ENCODE peak calls at places on chromosomes 11 and 22, in five cellular contexts. V, N, L, P and R are unnamed samples.

GRCh38 chr11:69427906-69428880 is 53.3 kb upstream of the LINC01488 start:
- ATAC-seq in V (no peak), N (no peak), L (no peak), P (no peak), R (no peak)

GRCh38 chr22:49646876-49647275 is 180.8 kb downstream of the BRD1 start:
- ATAC-seq in V (no peak), N (no peak), L (no peak), P (no peak), R (no peak)

GRCh38 chr11:1298695-1299492 is 10.5 kb downstream of the TOLLIP start:
- ATAC-seq in V (no peak), N (peak), L (no peak), P (peak), R (no peak)

GRCh38 chr11:1879342-1879940 is 12.3 kb downstream of the PRR33 start:
- ATAC-seq in V (no peak), N (peak), L (no peak), P (no peak), R (no peak)

GRCh38 chr11:80584661-80585060 is 1143.8 kb upstream of the TENM4 start:
- ATAC-seq in V (no peak), N (no peak), L (no peak), P (no peak), R (no peak)

GRCh38 chr22:17436981-17437410 is 67.7 kb downstream of the CECR2 start:
- ATAC-seq in V (no peak), N (no peak), L (no peak), P (no peak), R (no peak)

GRCh38 chr11:898540-899190 is 11.9 kb downstream of the CHID1 start:
- ATAC-seq in V (peak), N (no peak), L (no peak), P (peak), R (peak)

GRCh38 chr11:68370211-68371111 is 58.1 kb downstream of the LRP5 start:
- ATAC-seq in V (no peak), N (peak), L (no peak), P (peak), R (no peak)

GRCh38 chr22:21968452-21969129 is 14.0 kb downstream of the TOP3B start:
- ATAC-seq in V (no peak), N (no peak), L (no peak), P (no peak), R (no peak)

GRCh38 chr22:49867303-49868250 is 13.9 kb downstream of the ZBED4 start:
- ATAC-seq in V (peak), N (no peak), L (no peak), P (no peak), R (no peak)